ENCODE peak calls at places on chromosomes 4 and X, in four cellular contexts. G, H, K and P are unnamed samples. For H3K9me2, the result is how much of the 10 kb centered on the place peaks cover.

GRCh38 chr4:6105311-6105911 is 87.2 kb upstream of the C4orf50 start:
- DNase-seq in K (no peak), G (no peak), H (no peak), P (no peak)

GRCh38 chr4:30396772-30397475 is 323.2 kb upstream of the PCDH7 start:
- DNase-seq in K (no peak), H (no peak), G (no peak), P (no peak)

GRCh38 chr4:115076691-115077090 is 36.7 kb downstream of the NDST4 start:
- DNase-seq in H (no peak), G (no peak), K (no peak), P (peak)

GRCh38 chr4:164700471-164700870 is 53.5 kb upstream of the SMIM31 start:
- DNase-seq in H (no peak), G (peak), K (peak), P (no peak)

GRCh38 chr4:56183344-56183959 is 203.8 kb downstream of the AASDH start:
- DNase-seq in G (no peak), K (no peak), H (no peak), P (peak)

GRCh38 chrX:135973025-135973547 is 702 bp downstream of the MMGT1 start:
- DNase-seq in K (no peak), G (no peak), H (peak), P (peak)

GRCh38 chr4:108492816-108493595 is 127.4 kb upstream of the RPL34 start:
- DNase-seq in K (peak), G (peak), H (peak), P (peak)

GRCh38 chr4:30714408-30715031 is 5.6 kb upstream of the PCDH7 start:
- DNase-seq in H (peak), K (peak), G (peak), P (peak)

GRCh38 chrX:119614776-119615175 is 8.6 kb upstream of the NKRF start:
- DNase-seq in K (no peak), G (no peak), H (no peak), P (no peak)

GRCh38 chrX:110258552-110258951 is 59.3 kb downstream of the AMMECR1 start:
- DNase-seq in H (no peak), K (no peak), G (no peak), P (no peak)

GRCh38 chr4:78092850-78093249 is 35.7 kb downstream of the FRAS1 start:
- DNase-seq in G (no peak), H (no peak), K (no peak), P (no peak)

GRCh38 chr4:74055498-74055897 is 17.0 kb upstream of the CXCL3 start:
- DNase-seq in H (no peak), K (no peak), G (no peak), P (no peak)

GRCh38 chr4:182185491-182185890 is 57.7 kb upstream of the TENM3 start:
- DNase-seq in K (no peak), H (no peak), G (no peak), P (no peak)
- TF ChIP-seq EZH2phosphoT487 in K (no peak), H (no peak), G (no peak), P (no peak)

GRCh38 chrX:67503004-67503403 is 40.8 kb upstream of the AR start:
- DNase-seq in H (no peak), G (no peak), K (no peak), P (no peak)

GRCh38 chrX:67503453-67503852 is 40.4 kb upstream of the AR start:
- DNase-seq in G (no peak), H (no peak), K (no peak), P (no peak)

DNA sequence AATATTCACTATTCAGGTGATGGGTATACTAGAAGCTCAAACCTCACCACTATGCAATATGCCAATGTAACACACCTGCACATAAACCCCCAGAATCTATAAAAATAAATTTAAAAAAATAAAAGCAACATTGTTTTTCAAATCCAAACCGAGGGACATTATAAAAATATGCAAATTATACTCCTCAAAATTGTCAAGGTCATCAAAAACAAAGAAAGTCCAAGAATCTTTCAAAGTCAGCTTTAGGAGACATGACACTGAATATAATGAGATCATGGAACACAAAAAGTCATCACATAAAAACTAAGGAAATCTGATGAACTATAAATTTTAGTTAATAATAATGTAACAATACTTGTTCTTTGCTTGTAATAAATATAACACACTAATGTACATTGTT is 43.2 kb upstream of the AR start:
- DNase-seq in H (no peak), G (no peak), K (no peak), P (no peak)
- H3K9me2 ChIP-seq in H (under half), G (under half), K (under half), P (under half)

DNA sequence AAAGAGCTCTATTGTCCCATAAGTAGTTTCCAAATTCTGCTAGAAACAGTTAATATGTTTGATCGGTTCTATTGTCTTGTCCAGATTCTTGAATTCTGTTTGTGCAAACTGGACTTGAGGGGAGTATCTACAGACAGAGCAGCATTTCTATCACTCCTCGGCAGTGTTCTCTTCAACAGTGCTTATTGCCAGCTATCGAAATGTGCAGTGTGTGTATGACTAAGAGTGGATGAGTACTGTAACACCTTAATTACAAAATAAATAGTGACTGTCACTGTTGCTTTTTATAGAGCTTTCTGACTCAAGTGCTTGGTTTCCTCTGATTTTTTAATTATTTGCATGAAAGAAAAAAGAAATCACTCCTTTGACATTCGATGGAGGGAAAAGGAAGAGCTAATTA is 274.6 kb downstream of the RPA4 start:
- DNase-seq in G (no peak), H (no peak), K (no peak), P (no peak)
- TF ChIP-seq EZH2phosphoT487 in G (no peak), H (no peak), K (no peak), P (no peak)

GRCh38 chrX:13094780-13095425 is 50.5 kb upstream of the FAM9C start:
- DNase-seq in G (no peak), K (no peak), H (no peak), P (no peak)
- H3K9me2 ChIP-seq in G (under half), K (under half), H (under half), P (under half)

DNA sequence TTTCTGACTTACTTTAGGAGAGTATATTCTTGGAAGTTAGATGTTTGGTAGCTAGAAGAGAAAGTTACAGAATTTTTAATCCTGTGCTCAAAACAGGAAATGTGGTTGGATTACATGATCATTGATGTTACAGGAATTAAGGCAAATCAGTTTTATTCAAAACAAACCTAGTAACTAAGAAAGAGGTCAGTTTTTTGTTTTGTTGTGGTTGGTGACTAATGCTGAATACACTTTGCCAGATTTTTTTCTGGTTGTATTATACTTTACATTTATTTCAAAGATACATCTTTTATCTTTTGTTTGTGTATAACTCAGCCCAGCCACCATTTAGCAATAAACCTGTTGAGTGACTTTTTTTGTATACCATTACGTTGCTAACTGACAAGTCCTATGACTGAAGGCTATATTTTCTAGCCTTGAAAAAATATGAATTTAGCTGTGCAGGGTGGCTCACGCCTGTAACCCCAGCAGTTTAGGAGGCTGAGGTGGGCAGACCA is 116.7 kb downstream of the KLHL8 start:
- DNase-seq in G (peak), H (no peak), K (no peak), P (no peak)
- TF ChIP-seq EZH2phosphoT487 in G (no peak), H (no peak), K (no peak), P (no peak)

GRCh38 chr4:42710329-42710728 is 53.4 kb upstream of the ATP8A1 start:
- DNase-seq in G (no peak), K (no peak), H (no peak), P (peak)

GRCh38 chr4:42710761-42711160 is 53.9 kb upstream of the ATP8A1 start:
- DNase-seq in G (no peak), H (no peak), K (no peak), P (no peak)

GRCh38 chr4:42715807-42716482 is 59.0 kb upstream of the ATP8A1 start:
- DNase-seq in K (no peak), G (no peak), H (no peak), P (no peak)

GRCh38 chr4:42713371-42713770 is 56.5 kb upstream of the ATP8A1 start:
- DNase-seq in H (no peak), G (no peak), K (no peak), P (no peak)

DNA sequence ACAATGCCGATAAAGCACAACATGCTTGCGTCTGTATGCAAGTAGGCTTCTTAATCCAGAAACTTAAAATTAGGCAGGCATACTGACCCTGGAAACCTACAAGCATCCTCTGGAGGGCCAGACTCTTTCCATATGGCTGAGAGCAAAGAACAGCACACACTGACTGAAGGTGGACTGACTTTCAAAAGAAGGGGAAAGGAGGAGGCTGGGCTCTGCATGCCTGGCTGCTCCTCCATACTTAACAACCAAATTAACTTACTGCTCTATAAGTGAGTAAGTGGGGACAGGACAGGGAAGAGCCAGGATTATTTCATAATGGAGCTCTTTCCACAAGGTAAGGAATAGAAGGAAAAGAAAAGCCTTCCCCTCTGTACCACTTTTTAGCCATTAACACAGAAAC is 55.9 kb upstream of the ATP8A1 start:
- DNase-seq in H (no peak), G (no peak), K (no peak), P (no peak)
- H3K9me2 ChIP-seq in H (under half), G (under half), K (under half), P (under half)